ENCODE peak calls at places on chromosomes 12 and 14, in five cellular contexts. Z is CD8-positive, alpha-beta T cell; F is mesothelial cell of epicardium; D is GM12865; V is left ventricle myocardium inferior. N is an unnamed sample.

GRCh38 chr14:95577067-95577800 is 42.4 kb downstream of the GLRX5 start:
- DNase-seq in V (no peak), F (no peak), Z (no peak), D (peak; percentile 92), N (no peak)

GRCh38 chr14:72451081-72451972 is 442.6 kb downstream of the DPF3 start:
- DNase-seq in V (no peak), Z (peak; percentile 26), D (peak; percentile 87), F (no peak), N (no peak)

GRCh38 chr14:76920572-76921175 is 94.5 kb downstream of the LRRC74A start:
- DNase-seq in D (no peak), V (no peak), F (no peak), Z (no peak), N (no peak)

GRCh38 chr12:93699271-93700141 is 22.3 kb downstream of the CRADD start:
- DNase-seq in D (no peak), Z (no peak), F (no peak), V (no peak), N (no peak)

GRCh38 chr12:108170164-108170563 is 41.1 kb downstream of the WSCD2 start:
- DNase-seq in Z (no peak), V (no peak), F (no peak), D (no peak), N (no peak)

GRCh38 chr12:47752552-47752951 is 6.1 kb downstream of the RAPGEF3 start:
- DNase-seq in Z (no peak), F (no peak), V (no peak), D (no peak), N (no peak)

GRCh38 chr12:132218915-132219314 is 74.7 kb downstream of the NOC4L start:
- DNase-seq in V (no peak), Z (peak; percentile 47), D (peak; percentile 23), F (no peak), N (no peak)

GRCh38 chr12:65568517-65568916 is 255.8 kb upstream of the HMGA2 start:
- DNase-seq in F (no peak), V (no peak), Z (no peak), D (no peak), N (no peak)

GRCh38 chr12:116136340-116136739 is 141.2 kb downstream of the MED13L start:
- DNase-seq in V (no peak), D (no peak), F (no peak), Z (no peak), N (no peak)

GRCh38 chr12:106418970-106419369 is 61.4 kb downstream of the POLR3B start:
- DNase-seq in Z (no peak), D (no peak), V (no peak), F (no peak), N (no peak)

GRCh38 chr14:42921876-42922275 is 1315.2 kb downstream of the LRFN5 start:
- DNase-seq in D (no peak), Z (no peak), V (no peak), F (no peak), N (no peak)

GRCh38 chr12:87820524-87821194 is 208.5 kb downstream of the C12orf50 start:
- DNase-seq in Z (no peak), V (no peak), F (no peak), D (no peak), N (no peak)

GRCh38 chr14:105368032-105368417 is 30.3 kb upstream of the TEX22 start:
- DNase-seq in F (no peak), D (no peak), Z (no peak), V (no peak), N (no peak)

GRCh38 chr14:73462078-73462715 is 3.9 kb upstream of the NUMB start:
- DNase-seq in F (no peak), D (no peak), Z (no peak), V (peak; percentile 50), N (no peak)

GRCh38 chr14:54786816-54787215 is 115.8 kb downstream of the GCH1 start:
- DNase-seq in D (no peak), Z (no peak), F (no peak), V (peak; percentile 44), N (no peak)

GRCh38 chr12:53560912-53561589 is 53.8 kb upstream of the NPFF start:
- DNase-seq in Z (no peak), D (no peak), V (no peak), F (no peak), N (no peak)

GRCh38 chr14:76237349-76237990 is 85.7 kb downstream of the GPATCH2L start:
- DNase-seq in V (no peak), F (no peak), D (no peak), Z (no peak), N (no peak)

GRCh38 chr12:4562034-4562657 is at the start of gene DYRK4:
- DNase-seq in D (no peak), V (peak; percentile 86), F (peak; percentile 44), Z (no peak), N (peak; percentile 41)

GRCh38 chr12:104738371-104738710 is 219.7 kb downstream of the SLC41A2 start:
- DNase-seq in Z (no peak), V (no peak), F (no peak), D (no peak), N (no peak)

GRCh38 chr12:48956279-48957140 is 777 bp downstream of the ARF3 start:
- DNase-seq in D (peak; percentile 71), F (peak; percentile 68), V (peak; percentile 85), Z (no peak), N (peak; percentile 68)

GRCh38 chr14:68806526-68807147 is 13.8 kb upstream of the ZFP36L1 start:
- DNase-seq in F (no peak), Z (no peak), V (no peak), D (peak; percentile 72), N (no peak)

GRCh38 chr12:25458047-25458552 is 95.0 kb downstream of the LMNTD1 start:
- DNase-seq in Z (no peak), V (no peak), D (no peak), F (no peak), N (no peak)

GRCh38 chr12:55142896-55143870 is 17.0 kb downstream of the OR9K2 start:
- DNase-seq in Z (peak; percentile 42), D (peak; percentile 53), V (no peak), F (no peak), N (no peak)

GRCh38 chr12:105385141-105385540 is 54.6 kb downstream of the C12orf75 start:
- DNase-seq in Z (no peak), D (no peak), V (no peak), F (no peak), N (no peak)

GRCh38 chr12:104669057-104669770 is 212.5 kb downstream of the CHST11 start:
- DNase-seq in Z (no peak), D (no peak), F (no peak), V (peak; percentile 77), N (no peak)

GRCh38 chr12:7108042-7108927 is 729 bp downstream of the C1RL start:
- DNase-seq in V (peak; percentile 79), F (peak; percentile 18), D (peak; percentile 95), Z (peak; percentile 79), N (no peak)

GRCh38 chr14:103052407-103052806 is 4.9 kb downstream of the CDC42BPB start:
- DNase-seq in Z (no peak), V (no peak), F (no peak), D (no peak), N (no peak)

GRCh38 chr12:93838180-93838579 is 161.0 kb downstream of the CRADD start:
- DNase-seq in F (no peak), Z (no peak), D (no peak), V (no peak), N (no peak)

GRCh38 chr12:52280319-52280795 is 5.9 kb downstream of the KRT86 start:
- DNase-seq in Z (no peak), F (no peak), V (no peak), D (no peak), N (no peak)

GRCh38 chr14:49982522-49982951 is 89.7 kb downstream of the ARF6 start:
- DNase-seq in Z (no peak), F (no peak), V (no peak), D (no peak), N (no peak)

GRCh38 chr14:103690332-103690731 is 24.9 kb downstream of the XRCC3 start:
- DNase-seq in V (no peak), D (peak; percentile 15), F (no peak), Z (no peak), N (no peak)

GRCh38 chr14:39122330-39123138 is 8.4 kb downstream of the GEMIN2 start:
- DNase-seq in F (no peak), Z (no peak), D (no peak), V (no peak), N (no peak)
- TF ChIP-seq CTCF in F (no peak), Z (no peak), D (no peak), V (no peak), N (no peak)

GRCh38 chr14:74697976-74698375 is 14.9 kb downstream of the AREL1 start:
- DNase-seq in V (no peak), D (no peak), F (no peak), Z (no peak), N (no peak)
- TF ChIP-seq CTCF in V (no peak), D (no peak), F (no peak), Z (no peak), N (no peak)

DNA sequence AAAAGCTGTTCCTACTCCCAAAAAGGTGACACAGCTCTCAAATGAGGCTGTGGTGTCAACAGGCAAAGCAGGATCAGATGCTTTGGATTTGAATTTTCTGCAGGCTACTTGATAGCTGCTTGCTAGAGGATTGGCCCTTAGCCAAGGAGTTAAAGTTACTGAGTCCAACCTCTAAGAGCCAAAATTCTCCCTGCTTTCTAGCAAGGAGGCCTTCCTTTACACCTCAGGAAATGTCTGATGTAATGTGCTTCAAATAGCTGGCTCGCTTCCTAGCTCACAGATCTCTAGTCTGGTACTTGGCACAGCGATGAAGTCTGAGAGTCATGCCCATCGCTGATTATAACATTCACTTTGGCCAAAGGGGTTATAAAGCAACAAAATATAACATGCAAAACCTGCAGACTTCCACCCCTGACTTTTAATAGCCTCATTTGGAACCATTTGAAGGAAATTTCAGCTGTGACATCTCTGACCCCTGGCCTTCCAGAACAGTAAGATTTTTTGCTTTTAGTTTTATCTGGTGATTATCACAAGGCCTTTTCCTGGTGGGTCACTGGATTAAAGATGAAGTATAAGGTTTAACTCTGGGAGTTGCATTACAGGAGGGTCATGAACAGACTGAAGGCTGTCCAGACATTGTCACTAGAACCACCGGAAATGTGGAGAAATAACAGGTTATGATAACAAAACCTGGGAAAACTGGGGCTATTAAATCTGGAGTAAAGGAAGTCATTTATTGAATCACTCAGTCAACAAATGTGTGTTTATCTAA is 189.7 kb downstream of the EPS8 start:
- DNase-seq in V (no peak), Z (no peak), D (no peak), F (no peak), N (peak; percentile 27)
- TF ChIP-seq CTCF in V (no peak), Z (no peak), D (no peak), F (no peak), N (no peak)

DNA sequence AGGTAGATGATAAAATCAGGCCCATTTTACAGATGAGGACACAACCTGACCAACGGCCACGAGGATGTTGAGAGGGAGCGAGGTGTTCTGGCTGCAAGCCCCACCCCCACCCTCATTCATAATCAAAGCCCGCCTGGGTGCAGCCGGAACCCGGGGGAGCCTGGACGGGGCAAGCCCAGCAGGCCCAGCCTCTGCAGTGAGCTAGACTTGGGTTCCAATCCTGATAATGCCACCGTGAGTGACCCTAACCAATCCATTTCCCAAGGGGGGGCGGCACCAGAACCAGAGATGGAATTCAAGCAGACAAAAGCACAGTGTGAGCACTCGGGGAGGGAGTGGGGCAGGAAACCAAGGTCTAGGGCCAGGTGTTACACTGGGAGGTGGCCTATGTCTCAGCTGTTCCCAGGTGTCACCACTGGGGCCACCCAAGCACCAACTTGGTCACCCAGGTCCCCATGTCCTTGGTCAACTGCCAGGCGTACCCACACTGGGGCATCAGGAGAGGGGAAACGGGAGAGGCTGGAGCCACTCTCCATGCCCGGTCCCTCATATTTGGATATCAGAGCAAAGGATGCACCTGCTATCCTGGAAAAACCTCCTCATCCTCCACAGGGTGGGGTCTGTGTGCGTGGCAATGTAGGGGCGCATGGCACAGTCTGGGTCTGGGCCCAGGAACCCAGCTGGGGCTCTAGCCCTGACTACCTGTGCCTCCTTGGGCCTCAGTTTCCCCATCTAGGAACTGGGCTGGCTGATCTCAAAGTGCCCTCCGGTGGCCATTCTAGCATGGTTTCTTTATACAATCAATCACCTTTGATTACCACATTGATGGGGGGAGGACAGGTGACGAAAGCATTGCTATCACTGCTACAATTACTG is 58.4 kb downstream of the FAM222A start:
- DNase-seq in Z (no peak), V (no peak), F (no peak), D (no peak), N (no peak)
- TF ChIP-seq CTCF in Z (no peak), V (no peak), F (no peak), D (no peak), N (no peak)